ENCODE peak calls at places on chromosomes 4 and X, in seven cellular contexts. T is T-helper 1 cell, H is pancreas, X is PC-9, W is NCI-H1092, S is EH, A is NCI-H1930. V is an unnamed sample.
A peak's percentile ranks its signal among the peaks of the same experiment; 100 is the strongest.

GRCh38 chr4:24279911-24280375 is 304.4 kb downstream of the DHX15 start:
- DNase-seq in S (no peak), X (no peak), H (no peak), W (no peak), A (no peak), T (no peak), V (no peak)

GRCh38 chr4:54568184-54568583 is 89.6 kb upstream of the KIT start:
- DNase-seq in T (no peak), X (no peak), H (no peak), W (no peak), A (no peak), S (peak; percentile 98), V (no peak)

GRCh38 chrX:122770581-122770980 is 413.5 kb upstream of the GRIA3 start:
- DNase-seq in X (no peak), W (no peak), T (no peak), S (peak; percentile 11), H (no peak), A (no peak), V (no peak)

GRCh38 chrX:130055103-130055502 is 55.2 kb downstream of the ELF4 start:
- DNase-seq in A (no peak), X (no peak), S (peak; percentile 82), W (no peak), H (no peak), T (no peak), V (no peak)

GRCh38 chrX:123990602-123991001 is 29.1 kb downstream of the STAG2 start:
- DNase-seq in T (no peak), S (no peak), A (no peak), H (no peak), W (no peak), X (no peak), V (no peak)

GRCh38 chr4:52659722-52660261 is 691 bp upstream of the USP46 start:
- DNase-seq in T (no peak), X (peak; percentile 20), A (no peak), H (peak; percentile 84), W (no peak), S (peak; percentile 41), V (peak; percentile 74)

GRCh38 chr4:42627887-42628646 is 28.8 kb downstream of the ATP8A1 start:
- DNase-seq in W (peak; percentile 69), X (no peak), H (peak; percentile 68), S (no peak), A (no peak), T (no peak), V (peak; percentile 88)

GRCh38 chr4:53932784-53933183 is 131.6 kb downstream of the CHIC2 start:
- DNase-seq in S (peak; percentile 98), T (no peak), H (no peak), W (no peak), A (no peak), X (no peak), V (no peak)

GRCh38 chrX:63426519-63426918 is 75.4 kb upstream of the SPIN4 start:
- DNase-seq in S (no peak), W (no peak), T (no peak), A (no peak), H (no peak), X (no peak), V (no peak)

GRCh38 chr4:183658362-183659028 is 490 bp downstream of the RWDD4 start:
- DNase-seq in W (no peak), X (peak; percentile 15), H (peak; percentile 65), S (peak; percentile 35), A (no peak), T (peak; percentile 13), V (no peak)

GRCh38 chr4:76950052-76950845 is 697 bp downstream of the SEPTIN11 start:
- DNase-seq in S (peak; percentile 57), X (peak; percentile 29), A (peak; percentile 16), T (peak; percentile 35), W (peak; percentile 39), H (peak; percentile 78), V (peak; percentile 58)

GRCh38 chr4:105797225-105797624 is 88.6 kb downstream of the GSTCD start:
- DNase-seq in H (no peak), A (no peak), S (no peak), T (no peak), W (no peak), X (no peak), V (no peak)

GRCh38 chr4:40585201-40585789 is 44.4 kb downstream of the RBM47 start:
- DNase-seq in W (no peak), A (no peak), X (no peak), S (no peak), H (no peak), T (no peak), V (no peak)

GRCh38 chr4:91086008-91086407 is 958.8 kb downstream of the CCSER1 start:
- DNase-seq in H (no peak), S (no peak), A (no peak), X (no peak), W (no peak), T (no peak), V (no peak)

GRCh38 chr4:142708231-142708630 is 137.9 kb downstream of the INPP4B start:
- DNase-seq in S (no peak), X (no peak), A (no peak), H (no peak), W (no peak), T (no peak), V (no peak)

GRCh38 chr4:36568575-36568974 is 287.2 kb downstream of the DTHD1 start:
- DNase-seq in A (no peak), H (no peak), X (no peak), W (no peak), T (no peak), S (no peak), V (no peak)

GRCh38 chrX:16023790-16024734 is 99.3 kb upstream of the GRPR start:
- DNase-seq in S (peak; percentile 56), A (no peak), T (no peak), X (peak; percentile 18), W (no peak), H (no peak), V (no peak)

GRCh38 chr4:56981795-56982201 is 3.1 kb downstream of the POLR2B start:
- DNase-seq in X (no peak), A (no peak), S (peak; percentile 19), H (no peak), W (no peak), T (no peak), V (no peak)

GRCh38 chrX:119105826-119106225 is 21.8 kb downstream of the KIAA1210 start:
- DNase-seq in S (peak; percentile 56), H (no peak), W (no peak), T (no peak), X (no peak), A (no peak), V (no peak)

GRCh38 chr4:174423257-174423944 is 98.9 kb downstream of the HPGD start:
- DNase-seq in T (no peak), W (no peak), A (no peak), H (no peak), S (peak; percentile 38), X (peak; percentile 29), V (no peak)

V was measured in heart right ventricle.